ENCODE peak calls at places on chromosomes 3 and 15, in four cellular contexts. T is GM23248, I is esophagus muscularis mucosa, D is T-cell. A is an unnamed sample.

GRCh38 chr3:86029590-86029989 is 961.4 kb downstream of the VGLL3 start:
- DNase-seq in I (no peak), D (no peak), T (no peak), A (no peak)

GRCh38 chr3:191882289-191882688 is 421.3 kb downstream of the PYDC2 start:
- DNase-seq in D (no peak), I (no peak), T (no peak), A (no peak)

GRCh38 chr3:38127611-38128302 is 9.2 kb downstream of the ACAA1 start:
- DNase-seq in T (no peak), D (no peak), I (no peak), A (no peak)

GRCh38 chr15:94965593-94965992 is 734.2 kb downstream of the MCTP2 start:
- DNase-seq in I (no peak), T (no peak), D (no peak), A (no peak)

GRCh38 chr3:141812091-141812490 is 48.9 kb downstream of the GRK7 start:
- DNase-seq in T (peak; percentile 20), I (no peak), D (no peak), A (no peak)

GRCh38 chr3:13145131-13145825 is 72.0 kb upstream of the IQSEC1 start:
- DNase-seq in I (no peak), D (no peak), T (no peak), A (no peak)

GRCh38 chr3:67458406-67458805 is 196.0 kb downstream of the SUCLG2 start:
- DNase-seq in D (no peak), I (no peak), T (no peak), A (no peak)

GRCh38 chr3:98779936-98780335 is 16.8 kb downstream of the ST3GAL6 start:
- DNase-seq in T (peak; percentile 47), I (no peak), D (no peak), A (no peak)

GRCh38 chr3:104367000-104367399 is 999.7 kb upstream of the ALCAM start:
- DNase-seq in I (no peak), T (no peak), D (no peak), A (no peak)

GRCh38 chr15:70252056-70252935 is 154.6 kb upstream of the TLE3 start:
- DNase-seq in D (no peak), I (no peak), T (no peak), A (no peak)

GRCh38 chr3:131518682-131519081 is 15.9 kb upstream of the MRPL3 start:
- DNase-seq in D (no peak), I (peak; percentile 78), T (no peak), A (no peak)

GRCh38 chr3:192054881-192055280 is 593.9 kb downstream of the PYDC2 start:
- DNase-seq in T (no peak), D (no peak), I (no peak), A (no peak)

GRCh38 chr3:155229086-155229485 is 64.4 kb downstream of the STRIT1 start:
- DNase-seq in D (no peak), T (no peak), I (no peak), A (no peak)

GRCh38 chr3:70138606-70139005 is 139.1 kb downstream of the SAMMSON start:
- DNase-seq in T (no peak), I (no peak), D (no peak), A (no peak)

GRCh38 chr3:76367281-76367680 is 581.9 kb upstream of the ZNF717 start:
- DNase-seq in T (peak; percentile 74), D (no peak), I (no peak), A (no peak)

GRCh38 chr3:187914231-187914630 is 169.0 kb upstream of the BCL6 start:
- DNase-seq in T (no peak), D (no peak), I (no peak), A (no peak)

GRCh38 chr3:11379238-11379823 is 107.1 kb downstream of the ATG7 start:
- DNase-seq in T (peak; percentile 61), D (peak; percentile 1), I (no peak), A (no peak)

GRCh38 chr15:79455361-79455760 is 23.2 kb downstream of the MINAR1 start:
- DNase-seq in I (peak; percentile 47), D (no peak), T (peak; percentile 15), A (no peak)

GRCh38 chr3:62875103-62876002 is at the start of gene CADPS:
- DNase-seq in I (no peak), D (no peak), T (peak; percentile 78), A (no peak)

A was measured in mesothelial cell of epicardium.